ENCODE peak calls at places on chromosomes 7 and 10, in seven cellular contexts. J is SK-N-SH, P is HCT116, B is GM12878, M is HepG2, K is K562, R is H1. V is an unnamed sample. For H3K36me3, the result is how much of the 10 kb centered on the place peaks cover.

GRCh38 chr10:105189464-105189800 is 548.3 kb downstream of the SORCS3 start:
- DNase-seq in J (no peak), P (no peak), B (no peak), M (no peak), K (no peak), R (no peak), V (no peak)

GRCh38 chr10:44385726-44386438 is 985 bp upstream of the CXCL12 start:
- DNase-seq in J (peak), P (no peak), B (no peak), M (no peak), K (no peak), R (peak), V (no peak)

GRCh38 chr7:159119026-159119741 is 25.5 kb downstream of the VIPR2 start:
- DNase-seq in J (no peak), P (no peak), B (no peak), M (no peak), K (no peak), R (no peak), V (no peak)

GRCh38 chr7:101390901-101391301 is 28.2 kb downstream of the COL26A1 start:
- DNase-seq in J (peak), P (no peak), B (peak), M (peak), K (peak), R (no peak), V (no peak)

GRCh38 chr10:124721295-124722052 is 22.7 kb downstream of the FAM53B start:
- DNase-seq in J (no peak), P (no peak), B (no peak), M (no peak), K (no peak), R (no peak), V (no peak)

GRCh38 chr7:117901089-117901797 is 28.0 kb upstream of the CTTNBP2 start:
- DNase-seq in J (no peak), P (no peak), B (no peak), M (no peak), K (no peak), R (no peak), V (no peak)

GRCh38 chr10:77165445-77166316 is 471.9 kb downstream of the KCNMA1 start:
- DNase-seq in J (peak), P (peak), B (peak), M (peak), K (peak), R (peak), V (peak)

GRCh38 chr10:86666538-86666937 is 1.8 kb upstream of the LDB3 start:
- DNase-seq in J (no peak), P (no peak), B (no peak), M (no peak), K (no peak), R (no peak), V (no peak)

GRCh38 chr7:27784399-27785053 is 44.6 kb downstream of the TAX1BP1 start:
- DNase-seq in J (peak), P (peak), B (no peak), M (peak), K (peak), R (no peak), V (peak)

GRCh38 chr10:5125315-5126044 is 31.3 kb downstream of the AKR1C3 start:
- DNase-seq in J (no peak), P (no peak), B (no peak), M (no peak), K (no peak), R (no peak), V (no peak)

GRCh38 chr10:112716924-112717348 is 233.1 kb upstream of the TCF7L2 start:
- DNase-seq in J (no peak), P (peak), B (no peak), M (peak), K (no peak), R (peak), V (peak)

GRCh38 chr10:77513783-77514331 is 123.8 kb downstream of the KCNMA1 start:
- DNase-seq in J (peak), P (peak), B (no peak), M (no peak), K (no peak), R (no peak), V (peak)

GRCh38 chr7:38863609-38864291 is 45.2 kb downstream of the VPS41 start:
- DNase-seq in J (no peak), P (peak), B (no peak), M (peak), K (no peak), R (no peak), V (no peak)

GRCh38 chr7:157795631-157796030 is 458.8 kb downstream of the DNAJB6 start:
- DNase-seq in J (no peak), P (no peak), B (no peak), M (no peak), K (no peak), R (no peak), V (no peak)

GRCh38 chr10:47350671-47351640 is 2.8 kb downstream of the RBP3 start:
- DNase-seq in J (no peak), P (no peak), B (no peak), M (no peak), K (no peak), R (no peak), V (no peak)

GRCh38 chr10:12438914-12439692 is 89.8 kb downstream of the CAMK1D start:
- DNase-seq in J (no peak), P (no peak), B (no peak), M (no peak), K (no peak), R (no peak), V (no peak)

GRCh38 chr7:105975770-105976428 is 12.8 kb downstream of the CDHR3 start:
- DNase-seq in J (no peak), P (no peak), B (no peak), M (no peak), K (no peak), R (no peak), V (no peak)

GRCh38 chr7:26329520-26330269 is 38.0 kb downstream of the SNX10 start:
- DNase-seq in J (no peak), P (no peak), B (no peak), M (no peak), K (no peak), R (no peak), V (no peak)

GRCh38 chr7:113831509-113831908 is 87.3 kb downstream of the PPP1R3A start:
- DNase-seq in J (no peak), P (no peak), B (no peak), M (no peak), K (no peak), R (no peak), V (no peak)

GRCh38 chr10:123139521-123140163 is 3.9 kb downstream of the HMX3 start:
- DNase-seq in J (no peak), P (peak), B (no peak), M (peak), K (peak), R (peak), V (no peak)

GRCh38 chr7:133437544-133437943 is 184.7 kb downstream of the EXOC4 start:
- DNase-seq in J (no peak), P (no peak), B (no peak), M (no peak), K (no peak), R (no peak), V (no peak)

GRCh38 chr7:97680622-97681021 is 51.3 kb upstream of the TAC1 start:
- DNase-seq in J (no peak), P (no peak), B (no peak), M (no peak), K (no peak), R (no peak), V (no peak)

GRCh38 chr7:56537952-56538351 is 421.7 kb upstream of the NUPR2 start:
- DNase-seq in J (peak), P (no peak), B (no peak), M (no peak), K (no peak), R (no peak), V (no peak)

GRCh38 chr10:35961501-35961900 is 319.4 kb upstream of the FZD8 start:
- DNase-seq in J (no peak), P (no peak), B (no peak), M (no peak), K (no peak), R (no peak), V (no peak)

GRCh38 chr7:30855936-30856335 is 55.7 kb upstream of the AQP1 start:
- DNase-seq in J (no peak), P (no peak), B (no peak), M (no peak), K (no peak), R (no peak), V (no peak)

GRCh38 chr7:17530249-17530648 is 231.8 kb downstream of the AHR start:
- DNase-seq in J (no peak), P (no peak), B (no peak), M (no peak), K (no peak), R (no peak), V (no peak)

GRCh38 chr10:51341216-51341615 is 266.9 kb downstream of the PRKG1 start:
- DNase-seq in J (no peak), P (no peak), B (no peak), M (no peak), K (no peak), R (no peak), V (no peak)

GRCh38 chr10:132392811-132393694 is 3.9 kb upstream of the PWWP2B start:
- DNase-seq in J (no peak), P (no peak), B (no peak), M (no peak), K (no peak), R (no peak), V (no peak)

GRCh38 chr10:113895018-113895417 is 40.6 kb downstream of the NHLRC2 start:
- DNase-seq in J (no peak), P (no peak), B (no peak), M (no peak), K (no peak), R (no peak), V (no peak)

GRCh38 chr10:113897693-113898618 is 43.5 kb downstream of the NHLRC2 start:
- DNase-seq in J (peak), P (no peak), B (no peak), M (no peak), K (no peak), R (no peak), V (no peak)

GRCh38 chr10:113905756-113906155 is 51.3 kb downstream of the NHLRC2 start:
- DNase-seq in J (no peak), P (no peak), B (no peak), M (no peak), K (no peak), R (no peak), V (no peak)

GRCh38 chr10:113894581-113894980 is 40.1 kb downstream of the NHLRC2 start:
- DNase-seq in J (no peak), P (no peak), B (no peak), M (no peak), K (no peak), R (no peak), V (no peak)

GRCh38 chr10:113899952-113900598 is 45.6 kb downstream of the NHLRC2 start:
- DNase-seq in J (peak), P (no peak), B (no peak), M (no peak), K (no peak), R (no peak), V (no peak)
- H3K36me3 ChIP-seq in J (under half), P (under half), B (under half), M (under half), K (half or more), R (under half), V (under half)

GRCh38 chr10:13708256-13708990 is 121.7 kb downstream of the PRPF18 start:
- DNase-seq in J (peak), P (no peak), B (no peak), M (no peak), K (no peak), R (no peak), V (no peak)

GRCh38 chr10:13706175-13706574 is 119.4 kb downstream of the PRPF18 start:
- DNase-seq in J (no peak), P (no peak), B (no peak), M (no peak), K (no peak), R (no peak), V (no peak)

GRCh38 chr10:13706604-13707003 is 119.8 kb downstream of the PRPF18 start:
- DNase-seq in J (no peak), P (no peak), B (no peak), M (no peak), K (peak), R (no peak), V (no peak)

GRCh38 chr10:13705526-13706169 is 118.9 kb downstream of the PRPF18 start:
- DNase-seq in J (no peak), P (no peak), B (no peak), M (no peak), K (peak), R (no peak), V (no peak)

DNA sequence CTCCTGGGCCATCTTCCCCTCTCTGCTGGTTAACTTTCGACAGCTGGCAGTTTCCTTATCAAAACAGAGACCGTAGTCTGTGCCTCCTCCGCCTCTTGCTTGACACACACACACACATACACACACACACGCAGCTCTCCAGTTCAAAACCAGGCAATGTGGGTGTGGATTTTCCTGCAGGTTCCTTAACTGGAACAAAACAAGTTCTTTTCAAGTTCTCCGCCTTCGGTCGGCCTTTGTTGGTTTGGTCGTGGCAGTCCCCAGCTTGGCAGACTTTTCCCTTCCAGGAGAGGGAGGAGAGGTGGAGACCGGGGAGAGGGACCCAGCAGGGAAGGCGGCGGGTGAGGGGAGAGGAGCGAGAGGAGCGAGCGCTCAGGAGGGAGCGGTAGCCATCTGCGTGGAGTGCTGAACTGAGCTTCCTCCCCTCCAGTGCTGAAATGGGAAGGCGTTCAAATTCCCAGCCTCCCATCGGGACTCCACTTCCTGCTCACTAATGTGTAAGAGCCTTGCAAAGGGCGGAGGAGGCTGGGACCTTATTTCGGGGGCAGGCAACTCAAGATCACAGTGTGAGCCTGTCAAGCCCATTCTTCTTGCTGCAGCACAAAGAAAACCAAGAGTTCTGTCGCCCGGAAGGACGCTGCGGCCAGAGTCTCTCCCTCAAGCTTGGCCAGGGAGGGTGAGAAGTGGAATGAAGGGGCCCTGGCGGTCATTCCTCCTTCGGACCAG is 120.6 kb downstream of the PRPF18 start:
- DNase-seq in J (no peak), P (no peak), B (no peak), M (peak), K (peak), R (peak), V (no peak)
- TF ChIP-seq SIN3A in J (no peak), P (no peak), B (no peak), M (no peak), K (no peak), R (no peak), V (peak)

GRCh38 chr7:66952343-66953043 is 31.5 kb downstream of the TMEM248 start:
- DNase-seq in J (no peak), P (peak), B (no peak), M (peak), K (no peak), R (no peak), V (peak)
- H3K36me3 ChIP-seq in J (half or more), P (under half), B (under half), M (under half), K (half or more), R (under half), V (under half)

DNA sequence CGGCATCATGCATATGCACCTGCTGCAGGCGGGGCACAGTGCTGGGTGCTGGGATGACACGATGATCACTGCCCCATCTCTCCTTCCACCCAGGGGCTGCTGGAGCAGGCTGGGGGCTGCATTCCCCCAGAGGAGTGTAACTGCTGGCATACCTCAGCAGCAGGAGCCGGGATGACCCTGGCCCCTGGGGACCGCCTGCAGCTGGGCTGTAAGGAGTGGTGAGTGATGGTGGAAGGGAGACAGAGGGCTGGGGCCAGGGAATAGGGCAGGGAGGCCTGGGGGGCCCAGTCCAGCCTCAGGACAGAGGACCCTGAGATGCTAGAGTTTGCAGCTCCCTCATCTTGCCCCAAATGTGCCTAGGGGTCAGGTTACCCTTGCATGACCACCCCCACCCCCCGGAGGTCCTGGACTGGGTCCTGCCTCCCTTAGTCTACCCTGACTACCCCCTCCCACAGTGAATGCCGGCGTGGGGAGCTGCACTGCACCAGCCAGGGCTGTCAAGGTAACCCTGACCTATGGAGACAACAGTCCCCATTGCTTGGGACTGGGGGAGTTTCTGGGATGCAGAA is 14.5 kb upstream of the ZNF862 start:
- DNase-seq in J (no peak), P (no peak), B (no peak), M (no peak), K (no peak), R (no peak), V (no peak)
- TF ChIP-seq SIN3A in J (no peak), P (no peak), B (no peak), M (no peak), K (no peak), R (no peak), V (no peak)

V was measured in Panc1.